ENCODE peak calls at places on chromosomes 13 and 19, in six cellular contexts. Q, W, K, T, B and M are unnamed samples.

GRCh38 chr13:109180905-109181425 is 551.6 kb downstream of the MYO16 start:
- DNase-seq in Q (peak), B (no peak), W (no peak), T (no peak), K (no peak), M (no peak)

GRCh38 chr19:29383696-29384095 is 142.1 kb upstream of the VSTM2B start:
- DNase-seq in T (no peak), W (no peak), B (no peak), Q (no peak), K (no peak), M (no peak)

GRCh38 chr13:102310691-102311432 is 91.0 kb downstream of the FGF14 start:
- DNase-seq in T (no peak), K (no peak), Q (no peak), W (no peak), B (no peak), M (no peak)

GRCh38 chr13:43054803-43055802 is 31.7 kb downstream of the DNAJC15 start:
- DNase-seq in T (no peak), B (peak), Q (no peak), W (no peak), K (peak), M (peak)

GRCh38 chr19:37519890-37520289 is 13.2 kb downstream of the ZNF793 start:
- DNase-seq in T (no peak), B (no peak), K (no peak), W (no peak), Q (no peak), M (no peak)

GRCh38 chr13:78603240-78603947 is at the start of gene POU4F1:
- DNase-seq in T (no peak), Q (no peak), K (peak), B (peak), W (no peak), M (peak)

GRCh38 chr13:62846302-62846701 is 1430.7 kb upstream of the PCDH20 start:
- DNase-seq in T (no peak), Q (no peak), W (no peak), B (no peak), K (no peak), M (no peak)

GRCh38 chr13:112445411-112446271 is 69.5 kb downstream of the SPACA7 start:
- DNase-seq in T (no peak), Q (no peak), W (no peak), K (no peak), B (no peak), M (no peak)

GRCh38 chr19:28534740-28535351 is 678.1 kb downstream of the UQCRFS1 start:
- DNase-seq in B (no peak), W (no peak), Q (no peak), T (no peak), K (no peak), M (no peak)

GRCh38 chr19:41882568-41883462 is at the start of gene ARHGEF1:
- DNase-seq in Q (no peak), T (no peak), B (peak), W (no peak), K (peak), M (peak)

DNA sequence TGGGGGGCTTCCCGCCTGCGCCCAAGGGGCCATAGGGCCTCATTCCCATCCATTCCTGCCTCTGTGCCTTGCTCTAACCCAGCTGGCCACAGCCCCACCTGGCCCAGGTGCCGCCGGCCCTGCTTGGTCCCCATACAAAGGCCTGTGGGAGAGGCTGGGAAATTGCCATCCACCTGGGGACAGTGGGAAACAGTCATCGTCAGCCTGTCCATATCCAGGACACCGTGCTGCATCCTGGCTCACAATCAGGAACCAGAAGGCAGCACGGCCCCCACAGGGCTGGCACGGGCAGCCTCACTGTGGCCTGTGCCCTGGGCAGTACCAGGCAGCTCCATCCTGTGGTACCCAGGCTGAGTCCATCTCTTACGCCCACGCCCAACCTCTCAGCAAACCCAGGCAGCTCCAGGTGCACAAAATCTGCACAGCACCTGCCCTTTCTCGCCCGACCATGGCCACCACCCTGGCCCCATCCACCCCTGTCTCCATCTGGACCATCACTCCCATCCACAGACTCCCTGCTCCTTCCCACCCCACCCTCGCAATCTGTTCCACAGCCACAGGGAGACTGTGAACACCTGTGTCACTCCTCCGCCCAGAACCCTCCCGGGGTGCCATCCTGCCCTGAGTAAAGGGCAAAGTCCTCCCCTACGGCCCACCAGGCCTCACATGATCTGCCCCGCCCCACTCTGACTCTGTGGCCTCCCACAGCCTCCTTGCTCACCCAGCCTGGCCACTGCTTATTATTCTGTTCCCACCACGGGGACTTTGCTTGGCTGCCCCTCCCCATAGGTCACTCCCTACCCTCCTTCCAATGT is 21.1 kb upstream of the FBXO27 start:
- DNase-seq in Q (no peak), B (no peak), W (no peak), K (no peak), T (no peak), M (no peak)
- TF ChIP-seq CTCF in Q (no peak), B (no peak), W (no peak), K (no peak), T (no peak), M (no peak)

GRCh38 chr19:35141627-35142401 is 1.2 kb upstream of the FXYD7 start:
- DNase-seq in W (no peak), Q (no peak), B (no peak), T (no peak), K (no peak), M (no peak)
- TF ChIP-seq CTCF in W (peak), Q (no peak), B (no peak), T (no peak), K (no peak), M (no peak)

GRCh38 chr13:85798999-85799646 is at the start of gene SLITRK6:
- DNase-seq in W (no peak), B (no peak), Q (peak), T (peak), K (peak), M (peak)
- TF ChIP-seq CTCF in W (no peak), B (no peak), Q (peak), T (peak), K (no peak), M (no peak)

GRCh38 chr13:27283906-27284523 is 13.4 kb downstream of the RASL11A start:
- DNase-seq in B (no peak), Q (no peak), W (no peak), K (no peak), T (no peak), M (no peak)
- TF ChIP-seq CTCF in B (no peak), Q (peak), W (no peak), K (peak), T (peak), M (no peak)

GRCh38 chr19:57576661-57577060 is 2.0 kb downstream of the ZNF416 start:
- DNase-seq in B (no peak), T (no peak), Q (no peak), W (no peak), K (no peak), M (no peak)

GRCh38 chr19:57583104-57583520 is 833 bp upstream of the ZIK1 start:
- DNase-seq in T (no peak), Q (no peak), B (no peak), K (no peak), W (no peak), M (no peak)

GRCh38 chr19:57583521-57584416 is at the start of gene ZIK1:
- DNase-seq in K (peak), Q (peak), T (peak), W (peak), B (peak), M (peak)

GRCh38 chr19:57578487-57579205 is at the start of gene ZNF416:
- DNase-seq in B (peak), T (peak), Q (peak), K (peak), W (peak), M (peak)
- TF ChIP-seq CTCF in B (no peak), T (peak), Q (peak), K (peak), W (peak), M (no peak)

DNA sequence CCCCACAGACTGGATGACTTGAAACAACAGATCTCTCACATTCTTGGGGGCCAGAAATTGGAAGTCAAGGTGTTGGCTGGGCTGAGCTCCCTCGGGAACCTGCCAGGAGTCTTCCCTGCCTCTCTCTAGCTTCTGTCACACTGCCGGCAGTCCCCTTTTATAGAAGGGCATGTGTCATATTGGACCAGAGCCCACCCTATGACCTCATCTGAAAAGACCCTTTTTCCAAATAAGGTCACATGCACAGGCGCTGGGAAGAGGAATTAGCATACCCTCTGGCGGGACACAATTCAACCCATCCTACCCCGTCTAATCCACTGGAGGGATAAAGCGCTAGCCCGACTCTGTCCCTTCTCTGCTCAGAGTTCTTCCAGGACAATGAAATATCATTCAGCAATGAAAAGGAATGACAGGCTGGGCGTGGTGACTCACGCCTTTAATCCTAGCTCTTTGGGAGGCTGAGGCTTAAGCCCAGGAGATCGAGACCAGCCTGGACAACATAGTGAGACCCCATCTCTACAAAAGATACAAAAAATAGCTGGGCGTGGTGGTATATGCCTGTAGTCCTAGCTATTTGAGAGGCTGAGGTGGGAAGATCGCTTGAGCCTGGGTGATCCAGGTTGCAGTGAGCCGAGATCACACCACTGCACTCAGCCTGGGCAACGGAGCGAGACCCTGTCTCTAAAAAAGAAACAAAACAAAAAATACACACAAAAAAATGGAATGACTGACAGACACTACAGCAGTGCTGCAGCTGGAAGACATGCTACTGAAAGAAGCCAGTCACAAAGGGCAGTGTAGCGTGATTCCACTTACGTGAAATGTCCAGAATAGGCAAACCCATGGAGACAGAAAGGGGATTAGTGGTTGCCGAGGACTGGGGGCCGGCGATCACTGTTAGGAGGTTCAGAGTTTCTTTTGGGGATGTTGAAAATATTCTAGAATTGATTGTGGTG is 28.5 kb downstream of the MEIS3 start:
- DNase-seq in K (no peak), B (no peak), W (no peak), Q (no peak), T (no peak), M (no peak)
- TF ChIP-seq CTCF in K (no peak), B (no peak), W (no peak), Q (no peak), T (no peak), M (no peak)

GRCh38 chr13:103883152-103883551 is 816.9 kb upstream of the SLC10A2 start:
- DNase-seq in T (peak), Q (peak), B (peak), W (peak), K (peak), M (peak)
- TF ChIP-seq CTCF in T (peak), Q (no peak), B (peak), W (peak), K (peak), M (no peak)

GRCh38 chr13:26964278-26965057 is 203.9 kb upstream of the GPR12 start:
- DNase-seq in T (no peak), B (no peak), Q (no peak), K (peak), W (no peak), M (no peak)
- TF ChIP-seq CTCF in T (no peak), B (no peak), Q (no peak), K (no peak), W (no peak), M (no peak)